ENCODE peak calls at places on chromosomes 6 and 20, in eight cellular contexts. G is Karpas-422; J is GM23248; A is mesendoderm; D is CD8-positive, alpha-beta memory T cell; R is Panc1; P is astrocyte; W is tibial nerve. U is an unnamed sample.

GRCh38 chr20:54176610-54177009 is 2.8 kb upstream of the CYP24A1 start:
- DNase-seq in A (peak; percentile 31), R (no peak), D (no peak), G (no peak), P (peak; percentile 42), W (no peak), J (peak; percentile 51), U (no peak)

GRCh38 chr20:16968099-16968498 is 219.9 kb downstream of the OTOR start:
- DNase-seq in G (no peak), D (no peak), R (no peak), W (no peak), P (no peak), J (no peak), A (no peak), U (no peak)

GRCh38 chr6:26199773-26200728 is 112.8 kb downstream of the HFE start:
- DNase-seq in W (no peak), R (no peak), D (no peak), G (no peak), J (peak; percentile 39), A (no peak), P (no peak), U (no peak)

GRCh38 chr6:139920027-139920851 is 545.8 kb upstream of the CITED2 start:
- DNase-seq in R (no peak), J (no peak), G (no peak), D (no peak), P (no peak), A (peak; percentile 59), W (no peak), U (peak; percentile 30)

GRCh38 chr6:153210083-153210482 is 79.0 kb upstream of the RGS17 start:
- DNase-seq in A (no peak), W (no peak), P (peak; percentile 70), D (no peak), J (peak; percentile 30), G (no peak), R (no peak), U (peak; percentile 52)

GRCh38 chr6:37860226-37860839 is 40.8 kb downstream of the ZFAND3 start:
- DNase-seq in J (peak; percentile 76), A (peak; percentile 55), D (no peak), P (no peak), G (peak; percentile 51), W (peak; percentile 78), R (no peak), U (no peak)

GRCh38 chr20:9281770-9282169 is 212.9 kb downstream of the PLCB4 start:
- DNase-seq in J (no peak), R (no peak), W (no peak), A (no peak), P (no peak), G (no peak), D (no peak), U (no peak)

GRCh38 chr20:1462001-1462400 is 4.6 kb downstream of the NSFL1C start:
- DNase-seq in D (no peak), P (no peak), A (no peak), W (no peak), J (no peak), G (no peak), R (no peak), U (no peak)

GRCh38 chr6:137879885-137880430 is 12.9 kb downstream of the TNFAIP3 start:
- DNase-seq in W (no peak), P (no peak), G (no peak), J (no peak), A (no peak), R (no peak), D (no peak), U (no peak)

GRCh38 chr6:38571721-38572120 is 68.0 kb downstream of the BTBD9 start:
- DNase-seq in J (no peak), W (no peak), D (no peak), P (no peak), R (no peak), G (no peak), A (no peak), U (no peak)

GRCh38 chr6:111734068-111734825 is 128.6 kb upstream of the TRAF3IP2 start:
- DNase-seq in G (no peak), D (no peak), A (no peak), R (no peak), P (no peak), J (no peak), W (no peak), U (no peak)

GRCh38 chr20:33415948-33416347 is 14.6 kb upstream of the CDK5RAP1 start:
- DNase-seq in D (no peak), P (no peak), A (peak; percentile 60), J (peak; percentile 67), G (peak; percentile 76), R (no peak), W (peak; percentile 21), U (peak; percentile 91)

GRCh38 chr20:31837896-31838397 is 7.5 kb downstream of the FOXS1 start:
- DNase-seq in D (no peak), G (no peak), R (no peak), A (peak; percentile 53), W (no peak), J (peak; percentile 78), P (peak; percentile 38), U (peak; percentile 91)

GRCh38 chr6:35804996-35805736 is at the start of gene LHFPL5:
- DNase-seq in D (peak; percentile 34), G (peak; percentile 81), P (no peak), J (peak; percentile 41), A (peak; percentile 75), W (no peak), R (no peak), U (peak; percentile 93)

GRCh38 chr20:52104546-52105044 is 87.0 kb downstream of the ZFP64 start:
- DNase-seq in G (no peak), P (peak; percentile 23), A (peak; percentile 91), J (peak; percentile 49), W (no peak), D (no peak), R (no peak), U (peak; percentile 90)

GRCh38 chr6:31175961-31176360 is 5.5 kb upstream of the POU5F1 start:
- DNase-seq in A (peak; percentile 57), G (no peak), J (peak; percentile 69), P (peak; percentile 34), D (no peak), W (no peak), R (no peak), U (peak; percentile 96)

GRCh38 chr6:31179042-31179386 is 8.5 kb upstream of the POU5F1 start:
- DNase-seq in W (no peak), J (no peak), G (no peak), D (no peak), A (no peak), R (no peak), P (no peak), U (no peak)

GRCh38 chr6:31178143-31179041 is 7.9 kb upstream of the POU5F1 start:
- DNase-seq in P (no peak), G (no peak), J (no peak), A (no peak), W (no peak), D (no peak), R (no peak), U (no peak)

GRCh38 chr6:31180500-31180899 is 10.0 kb upstream of the POU5F1 start:
- DNase-seq in D (peak; percentile 64), W (no peak), P (peak; percentile 50), A (peak; percentile 64), G (no peak), R (no peak), J (no peak), U (peak; percentile 97)

DNA sequence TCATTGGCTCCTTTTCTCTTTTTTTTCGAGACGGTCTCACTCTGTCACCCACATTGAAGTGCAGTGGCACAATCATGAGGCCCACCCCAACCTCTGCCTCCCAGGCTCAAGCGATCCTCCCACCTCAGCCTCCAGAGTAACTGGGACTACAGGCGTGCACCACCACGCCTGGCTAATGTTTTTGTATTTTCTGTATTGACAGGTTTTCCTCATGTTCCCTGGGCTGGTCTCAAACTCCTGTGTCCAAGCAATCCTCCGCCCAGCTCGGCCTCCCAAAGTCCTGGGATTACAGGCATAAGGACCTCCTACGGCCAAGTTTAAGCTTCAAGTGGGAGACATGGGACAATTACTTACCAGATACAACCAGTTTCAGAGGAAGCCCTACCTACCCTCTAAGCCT is 9.4 kb upstream of the POU5F1 start:
- DNase-seq in A (no peak), J (no peak), P (no peak), W (no peak), D (no peak), G (no peak), R (no peak), U (no peak)
- H3K4me3 ChIP-seq in A (no peak overlapping the region), J (no peak overlapping the region), P (no peak overlapping the region), W (peak overlapping the region; percentile 49), D (peak overlapping the region; percentile 56), G (no peak overlapping the region), R (no peak overlapping the region), U (peak overlapping the region; percentile 70)

GRCh38 chr20:63944078-63944941 is 11.9 kb downstream of the UCKL1 start:
- DNase-seq in G (no peak), J (no peak), P (no peak), D (no peak), A (no peak), R (no peak), W (no peak), U (no peak)
- H3K4me1 ChIP-seq in G (peaks cover 9% of the 10 kb centered on the region), J (peaks cover 2% of the 10 kb centered on the region), P (peaks cover 8% of the 10 kb centered on the region), D (peaks cover 48% of the 10 kb centered on the region), A (peaks cover 7% of the 10 kb centered on the region), R (peaks cover 28% of the 10 kb centered on the region), W (peaks cover 38% of the 10 kb centered on the region), U (peaks cover 8% of the 10 kb centered on the region)

GRCh38 chr6:147297663-147298313 is 93.6 kb downstream of the STXBP5 start:
- DNase-seq in P (peak; percentile 60), D (no peak), W (no peak), A (no peak), J (no peak), G (no peak), R (no peak), U (no peak)

GRCh38 chr6:147298461-147298860 is 94.2 kb downstream of the STXBP5 start:
- DNase-seq in A (no peak), P (no peak), W (no peak), D (no peak), R (no peak), G (no peak), J (peak; percentile 21), U (no peak)

GRCh38 chr6:147299035-147299434 is 94.8 kb downstream of the STXBP5 start:
- DNase-seq in D (no peak), W (no peak), G (no peak), P (no peak), R (no peak), J (no peak), A (no peak), U (no peak)

GRCh38 chr6:147301070-147301469 is 96.9 kb downstream of the STXBP5 start:
- DNase-seq in G (no peak), W (no peak), D (no peak), A (no peak), P (no peak), R (no peak), J (no peak), U (no peak)

DNA sequence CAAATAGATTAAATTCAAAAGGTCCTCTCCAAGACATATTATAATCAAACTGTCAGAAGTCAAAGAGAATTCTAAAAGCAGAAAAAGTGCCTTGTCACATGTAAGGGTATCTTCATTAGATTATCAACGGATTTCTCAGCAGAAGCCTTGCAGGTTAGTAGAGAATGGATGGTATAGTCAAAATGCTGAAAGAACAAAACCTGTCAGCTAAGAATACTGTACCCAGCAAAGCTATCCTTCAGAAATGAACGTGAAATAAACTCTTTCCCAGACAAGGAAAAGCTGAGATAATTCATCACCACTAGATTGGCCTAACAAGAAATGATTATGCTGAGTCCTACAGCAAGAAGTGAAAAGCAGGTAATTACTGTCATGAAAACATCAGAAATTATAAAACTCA is 92.9 kb downstream of the STXBP5 start:
- DNase-seq in J (no peak), P (no peak), R (no peak), A (no peak), G (no peak), D (no peak), W (no peak), U (no peak)
- H3K27ac ChIP-seq in J (no peak overlapping the region), P (no peak overlapping the region), R (no peak overlapping the region), A (no peak overlapping the region), G (no peak overlapping the region), D (no peak overlapping the region), W (no peak overlapping the region), U (no peak overlapping the region)

GRCh38 chr20:25053207-25054132 is 4.5 kb downstream of the ACSS1 start:
- DNase-seq in J (peak; percentile 64), D (no peak), A (no peak), R (no peak), G (no peak), P (peak; percentile 35), W (peak; percentile 69), U (peak; percentile 90)
- H3K4me3 ChIP-seq in J (peak overlapping the region; percentile 18), D (no peak overlapping the region), A (no peak overlapping the region), R (no peak overlapping the region), G (no peak overlapping the region), P (no peak overlapping the region), W (no peak overlapping the region), U (no peak overlapping the region)

U was measured in osteoblast.